ENCODE peak calls at places on chromosome 9, in ten cellular contexts. T, G, V, N, Y, C, Z, L, R and Q are unnamed samples.

GRCh38 chr9:31677877-31678276 is 706.6 kb upstream of the ACO1 start:
- DNase-seq in T (no peak), G (no peak), V (no peak), N (no peak), Y (no peak), C (no peak), Z (no peak), L (no peak), R (no peak), Q (no peak)

GRCh38 chr9:36986548-36987408 is 47.3 kb downstream of the PAX5 start:
- DNase-seq in T (peak; percentile 28), G (no peak), V (no peak), N (no peak), Y (no peak), C (no peak), Z (peak; percentile 50), L (no peak), R (no peak), Q (no peak)

GRCh38 chr9:114371986-114372917 is 15.5 kb downstream of the AKNA start:
- DNase-seq in T (peak; percentile 13), G (no peak), V (peak; percentile 43), N (no peak), Y (peak; percentile 86), C (no peak), Z (no peak), L (no peak), R (no peak), Q (no peak)

GRCh38 chr9:128286435-128286834 is 10.4 kb downstream of the SWI5 start:
- DNase-seq in T (peak; percentile 35), G (no peak), V (no peak), N (no peak), Y (no peak), C (no peak), Z (no peak), L (peak; percentile 23), R (peak; percentile 62), Q (peak; percentile 20)

GRCh38 chr9:36148652-36149051 is 12.1 kb downstream of the GLIPR2 start:
- DNase-seq in T (peak; percentile 96), G (no peak), V (peak; percentile 63), N (peak; percentile 86), Y (peak; percentile 92), C (peak; percentile 51), Z (no peak), L (peak; percentile 75), R (peak; percentile 90), Q (peak; percentile 83)

GRCh38 chr9:76703270-76703669 is 61.0 kb upstream of the PCA3 start:
- DNase-seq in T (no peak), G (no peak), V (no peak), N (no peak), Y (peak; percentile 76), C (no peak), Z (no peak), L (no peak), R (no peak), Q (no peak)

GRCh38 chr9:125028041-125028440 is 87.2 kb upstream of the GOLGA1 start:
- DNase-seq in T (no peak), G (no peak), V (no peak), N (no peak), Y (no peak), C (no peak), Z (no peak), L (no peak), R (no peak), Q (no peak)

GRCh38 chr9:105067895-105068580 is 140.1 kb upstream of the ABCA1 start:
- DNase-seq in T (peak; percentile 68), G (no peak), V (no peak), N (no peak), Y (no peak), C (no peak), Z (no peak), L (no peak), R (no peak), Q (no peak)

GRCh38 chr9:28073278-28073677 is 500.0 kb upstream of the C9orf72 start:
- DNase-seq in T (peak; percentile 72), G (peak; percentile 76), V (no peak), N (no peak), Y (no peak), C (no peak), Z (peak; percentile 84), L (no peak), R (peak; percentile 16), Q (no peak)

GRCh38 chr9:89138463-89139390 is 39.9 kb downstream of the SHC3 start:
- DNase-seq in T (peak; percentile 75), G (no peak), V (no peak), N (no peak), Y (no peak), C (no peak), Z (no peak), L (no peak), R (no peak), Q (no peak)

GRCh38 chr9:72442212-72442607 is 77.2 kb upstream of the ZFAND5 start:
- DNase-seq in T (peak; percentile 91), G (no peak), V (no peak), N (no peak), Y (no peak), C (no peak), Z (peak; percentile 44), L (no peak), R (no peak), Q (no peak)

GRCh38 chr9:113477058-113477457 is 13.5 kb downstream of the RGS3 start:
- DNase-seq in T (no peak), G (no peak), V (no peak), N (no peak), Y (no peak), C (no peak), Z (no peak), L (no peak), R (peak; percentile 1), Q (no peak)

GRCh38 chr9:94586316-94586715 is 7.3 kb downstream of the FBP2 start:
- DNase-seq in T (no peak), G (no peak), V (no peak), N (no peak), Y (no peak), C (no peak), Z (no peak), L (no peak), R (no peak), Q (no peak)

GRCh38 chr9:101707708-101708107 is 30.7 kb downstream of the GRIN3A start:
- DNase-seq in T (no peak), G (no peak), V (no peak), N (no peak), Y (no peak), C (no peak), Z (peak; percentile 16), L (no peak), R (no peak), Q (no peak)

GRCh38 chr9:116391306-116391900 is 237.8 kb downstream of the PAPPA start:
- DNase-seq in T (peak; percentile 89), G (peak; percentile 22), V (no peak), N (no peak), Y (no peak), C (no peak), Z (no peak), L (no peak), R (no peak), Q (no peak)

GRCh38 chr9:755454-756381 is 85.8 kb upstream of the DMRT1 start:
- DNase-seq in T (peak; percentile 89), G (no peak), V (no peak), N (no peak), Y (no peak), C (no peak), Z (no peak), L (no peak), R (no peak), Q (no peak)

DNA sequence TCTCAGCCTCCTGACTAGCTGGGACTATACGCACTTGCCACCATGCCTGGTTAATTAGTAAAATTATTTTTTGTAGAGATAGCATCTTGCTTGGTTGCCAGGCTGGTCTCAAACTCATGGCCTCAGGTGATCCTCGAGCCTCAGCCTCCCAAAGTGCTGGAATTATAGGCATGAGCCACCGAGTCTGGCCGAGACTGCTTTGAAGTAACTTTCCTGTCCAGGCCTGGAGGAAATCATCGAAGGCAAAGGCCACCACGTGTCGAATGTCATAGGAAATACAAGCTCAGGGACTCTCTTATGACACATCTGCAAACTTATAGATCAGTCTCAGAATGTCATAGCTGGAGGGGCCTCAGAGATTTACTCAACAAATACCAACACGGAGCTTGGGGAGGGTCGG is 25.1 kb downstream of the RAPGEF1 start:
- DNase-seq in T (no peak), G (no peak), V (no peak), N (no peak), Y (no peak), C (no peak), Z (no peak), L (no peak), R (no peak), Q (no peak)
- H3K27ac ChIP-seq in T (peak overlapping the region; percentile 97), G (no peak overlapping the region), V (no peak overlapping the region), N (peak overlapping the region; percentile 92), Y (peak overlapping the region; percentile 57), C (peak overlapping the region; percentile 83), Z (no peak overlapping the region), L (peak overlapping the region; percentile 26), R (peak overlapping the region; percentile 54), Q (peak overlapping the region; percentile 69)

DNA sequence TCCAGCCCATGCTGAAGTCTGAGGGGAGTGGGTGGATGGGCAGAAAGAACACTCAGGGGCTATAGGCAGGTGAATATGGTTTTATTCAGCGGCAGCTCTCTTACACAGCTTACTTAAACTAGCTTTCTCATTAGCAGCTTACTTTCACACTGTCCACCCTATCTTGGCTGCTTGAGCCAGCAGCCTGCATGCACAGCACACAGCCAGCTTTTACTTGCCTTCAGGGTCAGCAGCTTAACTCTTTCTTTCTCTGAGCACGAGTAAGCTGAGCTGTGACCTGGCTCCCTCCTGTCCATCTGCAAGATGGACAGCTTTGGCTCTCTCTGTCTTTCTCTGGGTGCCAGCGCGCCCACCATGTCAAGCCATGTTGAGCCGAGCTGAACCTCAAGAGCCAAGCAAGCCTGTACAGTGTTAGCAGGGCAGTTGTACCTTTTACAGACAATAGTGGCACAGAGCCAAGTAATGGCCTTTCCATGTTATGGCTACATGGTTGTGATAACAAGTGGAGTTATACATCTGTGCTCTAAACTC is 1054.9 kb downstream of the PTPRD start:
- DNase-seq in T (no peak), G (no peak), V (no peak), N (no peak), Y (no peak), C (no peak), Z (peak; percentile 35), L (no peak), R (no peak), Q (no peak)
- H3K27ac ChIP-seq in T (no peak overlapping the region), G (no peak overlapping the region), V (no peak overlapping the region), N (no peak overlapping the region), Y (no peak overlapping the region), C (no peak overlapping the region), Z (peak overlapping the region; percentile 99), L (no peak overlapping the region), R (no peak overlapping the region), Q (no peak overlapping the region)

GRCh38 chr9:4689687-4690104 is 10.3 kb downstream of the CDC37L1 start:
- DNase-seq in T (peak; percentile 74), G (no peak), V (no peak), N (no peak), Y (no peak), C (no peak), Z (no peak), L (no peak), R (no peak), Q (no peak)
- H3K27ac ChIP-seq in T (peak overlapping the region; percentile 58), G (peak overlapping the region; percentile 58), V (no peak overlapping the region), N (no peak overlapping the region), Y (no peak overlapping the region), C (peak overlapping the region; percentile 47), Z (peak overlapping the region; percentile 62), L (no peak overlapping the region), R (no peak overlapping the region), Q (no peak overlapping the region)

DNA sequence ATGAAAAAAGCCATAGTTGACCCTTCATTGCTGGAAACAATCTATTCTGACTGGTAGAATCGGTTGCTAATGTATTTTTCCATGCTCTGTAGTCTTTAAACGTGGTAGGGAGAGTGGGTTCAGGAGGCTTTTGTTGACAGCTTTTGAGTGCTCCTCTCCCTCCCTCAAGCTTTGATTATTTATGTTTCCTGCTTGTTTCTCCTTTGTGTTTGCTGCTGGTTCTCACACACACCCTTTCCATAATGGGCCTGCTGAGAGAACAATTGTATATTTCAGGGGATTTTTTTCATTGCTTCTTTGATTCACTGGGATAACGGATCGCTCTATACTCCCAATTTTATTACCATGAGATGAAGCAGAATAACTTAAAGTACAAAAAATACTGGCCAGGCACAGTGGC is 66.7 kb downstream of the USP20 start:
- DNase-seq in T (no peak), G (no peak), V (no peak), N (no peak), Y (no peak), C (no peak), Z (no peak), L (no peak), R (no peak), Q (no peak)
- H3K27ac ChIP-seq in T (no peak overlapping the region), G (no peak overlapping the region), V (peak overlapping the region; percentile 41), N (no peak overlapping the region), Y (peak overlapping the region; percentile 63), C (no peak overlapping the region), Z (no peak overlapping the region), L (peak overlapping the region; percentile 76), R (no peak overlapping the region), Q (peak overlapping the region; percentile 58)